ENCODE peak calls at places on chromosomes 5 and 9, in eight cellular contexts. N, O, F, V, H, X, P and K are unnamed samples.

GRCh38 chr5:43304520-43304919 is 8.7 kb downstream of the HMGCS1 start:
- DNase-seq in O (no peak), N (no peak), F (no peak), V (no peak), H (no peak), P (no peak), X (no peak), K (no peak)

GRCh38 chr5:120463991-120464626 is at the start of gene PRR16:
- DNase-seq in H (no peak), V (peak), P (peak), O (peak), N (no peak), X (peak), F (no peak), K (no peak)

GRCh38 chr9:1429328-1429727 is 379.2 kb downstream of the DMRT2 start:
- DNase-seq in X (peak), N (no peak), V (no peak), H (no peak), P (no peak), O (no peak), F (no peak), K (no peak)

GRCh38 chr9:113957778-113958430 is 81.8 kb downstream of the ZNF618 start:
- DNase-seq in N (peak), X (peak), F (no peak), P (no peak), O (no peak), H (peak), V (peak), K (peak)

GRCh38 chr5:16937023-16937379 is 913 bp upstream of the MYO10 start:
- DNase-seq in X (no peak), F (peak), N (no peak), O (peak), P (peak), H (no peak), V (peak), K (no peak)

GRCh38 chr5:68027519-68027918 is 188.0 kb upstream of the PIK3R1 start:
- DNase-seq in N (peak), V (no peak), F (no peak), X (no peak), H (peak), O (peak), P (no peak), K (peak)

GRCh38 chr5:116524051-116524450 is 50.6 kb downstream of the SEMA6A start:
- DNase-seq in N (no peak), X (no peak), H (no peak), V (no peak), P (no peak), O (no peak), F (no peak), K (no peak)

GRCh38 chr5:12662545-12663314 is 758.5 kb upstream of the CTNND2 start:
- DNase-seq in F (no peak), X (no peak), P (no peak), V (no peak), O (no peak), H (no peak), N (no peak), K (no peak)

GRCh38 chr5:139638090-139638735 is 9.9 kb upstream of the CXXC5 start:
- DNase-seq in V (no peak), N (no peak), P (peak), O (peak), F (no peak), H (no peak), X (no peak), K (no peak)

GRCh38 chr9:20557890-20558608 is 64.2 kb downstream of the MLLT3 start:
- DNase-seq in P (no peak), N (no peak), X (no peak), O (no peak), H (no peak), F (no peak), V (no peak), K (no peak)

GRCh38 chr5:151745071-151745705 is 13.2 kb downstream of the ATOX1 start:
- DNase-seq in H (peak), F (peak), V (peak), O (peak), X (no peak), N (peak), P (peak), K (no peak)

GRCh38 chr5:39194466-39195136 is 24.8 kb downstream of the FYB1 start:
- DNase-seq in V (peak), P (no peak), N (peak), O (no peak), F (no peak), H (peak), X (peak), K (no peak)

GRCh38 chr9:4139201-4139600 is 160.7 kb downstream of the GLIS3 start:
- DNase-seq in H (no peak), X (no peak), O (no peak), N (no peak), V (no peak), F (no peak), P (no peak), K (no peak)

GRCh38 chr9:100020121-100020780 is 78.5 kb downstream of the ERP44 start:
- DNase-seq in V (no peak), X (no peak), H (peak), F (no peak), N (no peak), P (no peak), O (no peak), K (no peak)

GRCh38 chr5:14545308-14545707 is 36.3 kb upstream of the OTULINL start:
- DNase-seq in X (no peak), N (no peak), P (no peak), F (peak), H (no peak), V (no peak), O (no peak), K (no peak)

GRCh38 chr5:133870661-133871060 is 97.8 kb downstream of the C5orf15 start:
- DNase-seq in F (no peak), N (peak), P (no peak), H (peak), V (peak), O (no peak), X (no peak), K (peak)

GRCh38 chr5:153523831-153524230 is 33.4 kb downstream of the GRIA1 start:
- DNase-seq in F (no peak), N (peak), O (no peak), P (no peak), H (no peak), X (no peak), V (no peak), K (no peak)

GRCh38 chr9:77433675-77434445 is 214.3 kb downstream of the GNA14 start:
- DNase-seq in O (peak), P (peak), H (no peak), V (peak), N (no peak), F (peak), X (peak), K (no peak)

GRCh38 chr5:135437796-135438560 is 9.2 kb downstream of the DCANP1 start:
- DNase-seq in X (no peak), H (peak), N (peak), O (peak), P (peak), F (peak), V (peak), K (peak)

GRCh38 chr9:126703330-126704156 is 89.8 kb downstream of the LMX1B start:
- DNase-seq in N (no peak), X (no peak), O (no peak), F (no peak), P (no peak), V (no peak), H (no peak), K (no peak)

GRCh38 chr9:22030101-22030598 is 21.0 kb upstream of the CDKN2B start:
- DNase-seq in V (peak), F (no peak), X (no peak), O (no peak), H (no peak), N (no peak), P (no peak), K (no peak)

GRCh38 chr5:1474183-1474839 is 29.1 kb upstream of the SLC6A3 start:
- DNase-seq in H (no peak), P (no peak), V (no peak), O (no peak), N (no peak), F (no peak), X (no peak), K (no peak)

GRCh38 chr5:23466401-23466886 is 41.0 kb upstream of the PRDM9 start:
- DNase-seq in X (peak), H (no peak), F (no peak), O (no peak), N (no peak), V (peak), P (no peak), K (no peak)

GRCh38 chr5:159003045-159004030 is 96.4 kb downstream of the EBF1 start:
- DNase-seq in F (no peak), N (no peak), V (peak), P (no peak), O (no peak), H (peak), X (peak), K (no peak)

GRCh38 chr9:126055386-126055785 is 271.2 kb upstream of the MVB12B start:
- DNase-seq in X (no peak), F (no peak), H (no peak), P (no peak), O (no peak), N (no peak), V (peak), K (peak)

GRCh38 chr5:135211083-135211790 is 177.2 kb upstream of the PITX1 start:
- DNase-seq in F (peak), O (no peak), N (no peak), X (no peak), P (no peak), H (no peak), V (no peak), K (no peak)

GRCh38 chr5:158139161-158139560 is 280.2 kb upstream of the CLINT1 start:
- DNase-seq in X (peak), F (no peak), O (no peak), H (no peak), P (no peak), V (peak), N (no peak), K (no peak)

GRCh38 chr9:92718086-92719001 is 46.3 kb downstream of the BICD2 start:
- DNase-seq in P (no peak), V (no peak), X (no peak), H (no peak), O (no peak), F (no peak), N (no peak), K (no peak)

GRCh38 chr5:68087866-68088265 is 127.7 kb upstream of the PIK3R1 start:
- DNase-seq in N (no peak), F (no peak), O (peak), H (no peak), V (no peak), X (no peak), P (peak), K (no peak)

GRCh38 chr9:92983984-92984589 is 36.8 kb downstream of the FGD3 start:
- DNase-seq in H (no peak), O (no peak), P (no peak), F (no peak), N (no peak), X (peak), V (peak), K (no peak)

GRCh38 chr5:5467737-5468136 is 45.3 kb downstream of the ICE1 start:
- DNase-seq in P (no peak), X (no peak), V (no peak), F (no peak), H (no peak), O (no peak), N (no peak), K (no peak)

GRCh38 chr5:90294604-90295003 is 115.0 kb downstream of the CETN3 start:
- DNase-seq in F (no peak), X (no peak), V (no peak), H (no peak), N (no peak), O (no peak), P (no peak), K (no peak)

GRCh38 chr9:23073136-23073535 is 626.5 kb downstream of the DMRTA1 start:
- DNase-seq in P (no peak), F (no peak), N (no peak), V (no peak), O (no peak), H (no peak), X (no peak), K (no peak)

GRCh38 chr5:149320791-149321330 is 24.4 kb upstream of the GRPEL2 start:
- DNase-seq in O (peak), N (peak), V (peak), H (peak), P (peak), F (peak), X (peak), K (peak)

GRCh38 chr5:57037355-57037754 is 85.4 kb upstream of the MIER3 start:
- DNase-seq in V (no peak), N (no peak), P (no peak), X (peak), H (no peak), F (no peak), O (no peak), K (no peak)

GRCh38 chr9:97615439-97616072 is 17.6 kb downstream of the TSTD2 start:
- DNase-seq in F (peak), X (peak), N (peak), O (peak), P (peak), H (no peak), V (peak), K (peak)

GRCh38 chr5:141783599-141784296 is 94.5 kb downstream of the PCDH1 start:
- DNase-seq in F (no peak), V (peak), X (peak), N (no peak), H (no peak), P (no peak), O (no peak), K (no peak)

GRCh38 chr5:61245486-61245885 is 83.2 kb upstream of the SMIM15 start:
- DNase-seq in V (peak), P (no peak), F (no peak), X (no peak), N (no peak), O (no peak), H (no peak), K (no peak)

GRCh38 chr9:125985998-125986655 is 239.0 kb downstream of the PBX3 start:
- DNase-seq in N (no peak), P (no peak), X (no peak), H (no peak), F (no peak), V (no peak), O (no peak), K (no peak)

GRCh38 chr5:130992621-130993020 is 172.4 kb downstream of the HINT1 start:
- DNase-seq in V (no peak), H (no peak), P (no peak), F (no peak), X (no peak), N (no peak), O (no peak), K (no peak)

GRCh38 chr5:173057062-173057924 is 1.1 kb downstream of the CREBRF start:
- DNase-seq in P (peak), V (peak), N (peak), F (peak), H (peak), X (peak), O (peak), K (peak)
- TF ChIP-seq CTCF in P (no peak), V (peak), N (peak), F (no peak), H (peak), X (no peak), O (no peak), K (peak)

GRCh38 chr9:124768275-124768674 is 2.8 kb downstream of the NR6A1 start:
- DNase-seq in H (no peak), P (no peak), N (no peak), O (no peak), X (no peak), F (no peak), V (no peak), K (no peak)

GRCh38 chr9:124765439-124765835 is 5.7 kb downstream of the NR6A1 start:
- DNase-seq in N (no peak), H (no peak), F (no peak), O (no peak), V (no peak), X (no peak), P (no peak), K (no peak)

GRCh38 chr9:124767830-124768229 is 3.3 kb downstream of the NR6A1 start:
- DNase-seq in F (no peak), H (no peak), P (no peak), O (no peak), X (no peak), N (no peak), V (no peak), K (no peak)

GRCh38 chr9:124766326-124766725 is 4.8 kb downstream of the NR6A1 start:
- DNase-seq in X (no peak), V (no peak), F (no peak), N (no peak), O (no peak), H (no peak), P (no peak), K (no peak)

GRCh38 chr9:124766815-124767554 is 4.1 kb downstream of the NR6A1 start:
- DNase-seq in P (no peak), N (no peak), V (no peak), H (no peak), X (no peak), O (no peak), F (no peak), K (no peak)
- TF ChIP-seq CTCF in P (no peak), N (peak), V (peak), H (peak), X (no peak), O (no peak), F (no peak), K (no peak)

DNA sequence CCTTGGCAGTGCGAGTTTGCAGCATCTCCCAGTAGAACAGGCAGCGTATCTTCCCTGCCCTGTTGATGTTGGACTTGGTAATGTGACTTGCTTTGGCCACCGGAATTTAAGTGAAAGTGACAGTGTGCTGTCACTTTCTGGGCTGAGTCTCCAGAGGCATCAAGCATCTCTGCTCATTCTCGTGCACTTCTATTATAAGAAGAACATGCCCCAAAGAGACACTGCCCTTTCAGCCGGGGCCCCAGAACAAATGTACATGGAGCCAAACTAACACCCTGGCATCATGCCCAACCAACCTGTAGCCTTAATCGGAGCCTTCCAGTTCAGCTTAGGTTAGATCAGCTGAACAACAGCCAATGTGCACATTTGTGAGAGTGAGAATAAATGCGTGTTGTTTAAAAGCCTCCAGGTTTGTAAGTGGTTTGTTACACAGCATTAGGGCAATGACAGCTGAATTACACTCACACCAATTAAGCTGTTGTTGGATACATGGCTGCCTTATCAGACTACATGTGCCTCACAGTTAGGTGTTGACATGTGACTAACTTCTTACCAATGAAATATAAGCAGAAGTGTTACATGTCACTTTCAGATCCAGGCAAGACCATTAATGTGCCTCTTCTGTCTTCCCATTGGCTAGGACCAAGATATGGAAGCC is 22.1 kb upstream of the FRMD3 start:
- DNase-seq in X (no peak), O (no peak), F (no peak), P (no peak), V (no peak), N (no peak), H (no peak), K (no peak)
- TF ChIP-seq CTCF in X (no peak), O (no peak), F (no peak), P (no peak), V (no peak), N (no peak), H (no peak), K (no peak)

DNA sequence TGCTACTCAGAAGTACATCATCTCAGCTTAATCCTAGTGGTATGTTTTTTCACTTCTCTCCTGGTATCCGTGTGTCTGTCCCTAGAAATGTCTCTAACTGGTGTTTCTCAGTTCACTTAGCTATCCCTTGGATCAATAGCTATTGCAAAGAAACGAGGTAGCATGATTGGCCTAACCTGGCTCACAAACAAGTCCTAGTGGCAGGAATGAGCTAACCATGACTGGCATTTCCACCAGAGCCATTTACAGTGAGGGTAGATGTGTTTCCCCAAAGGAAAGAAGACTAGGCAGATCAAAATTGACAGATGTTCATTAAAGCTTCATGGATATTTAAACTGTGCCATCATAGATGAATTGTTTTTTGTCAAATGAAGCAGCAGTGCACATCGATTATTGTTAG is 82.5 kb downstream of the PALM2AKAP2 start:
- DNase-seq in O (no peak), F (no peak), X (no peak), H (no peak), N (no peak), P (no peak), V (no peak), K (no peak)
- TF ChIP-seq CTCF in O (no peak), F (no peak), X (no peak), H (no peak), N (no peak), P (no peak), V (no peak), K (no peak)

DNA sequence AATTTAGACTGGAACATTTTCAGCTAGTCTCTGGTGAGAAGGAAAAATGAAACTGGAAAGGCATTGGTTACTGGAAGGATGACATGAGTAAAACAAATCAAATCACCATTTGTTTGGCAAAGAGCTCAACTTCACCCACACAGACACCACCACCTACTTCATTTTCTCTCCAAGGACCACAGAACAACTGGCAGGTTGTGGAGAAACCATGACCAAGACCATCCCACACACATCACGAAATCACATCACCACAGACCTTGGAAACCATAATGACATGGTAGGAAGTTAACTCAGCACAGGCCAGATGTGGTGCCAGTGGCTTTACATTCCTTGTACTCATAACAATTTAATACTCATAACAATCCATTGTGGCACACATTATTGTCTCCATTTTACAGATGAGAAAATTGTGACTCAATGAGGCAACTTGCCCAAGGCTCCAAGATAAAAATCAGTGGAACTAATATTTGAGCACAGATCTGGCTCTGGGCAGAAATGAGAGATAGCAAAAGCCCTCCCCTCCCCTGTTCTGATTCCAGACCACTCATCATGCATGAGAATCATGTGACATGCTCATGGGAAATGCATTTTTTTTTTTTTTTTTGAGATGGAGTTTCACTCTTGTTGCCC is 7.5 kb downstream of the OR1K1 start:
- DNase-seq in H (no peak), P (no peak), N (no peak), F (no peak), O (no peak), X (no peak), V (no peak), K (no peak)
- TF ChIP-seq CTCF in H (no peak), P (no peak), N (no peak), F (no peak), O (no peak), X (no peak), V (no peak), K (no peak)

GRCh38 chr5:74641778-74642542 is 1.4 kb upstream of the ENC1 start:
- DNase-seq in N (peak), V (peak), H (no peak), X (peak), F (peak), O (peak), P (peak), K (peak)
- TF ChIP-seq CTCF in N (peak), V (peak), H (peak), X (peak), F (no peak), O (no peak), P (no peak), K (peak)